ENCODE peak calls at places on chromosomes 11 and 22, in four cellular contexts. One of them, this sample, is unnamed.

GRCh38 chr11:15199693-15200092 is 85.0 kb downstream of the INSC start:
- DNase-seq in CD8-positive, alpha-beta T cell: no peak
- DNase-seq in HS-5: no peak
- DNase-seq in chondrocyte: no peak
- DNase-seq in this sample: peak

GRCh38 chr11:57640068-57640800 is 9.5 kb downstream of the YPEL4 start:
- DNase-seq in CD8-positive, alpha-beta T cell: no peak
- DNase-seq in HS-5: no peak
- DNase-seq in chondrocyte: no peak
- DNase-seq in this sample: no peak

GRCh38 chr11:68780829-68781228 is 29.5 kb upstream of the TESMIN start:
- DNase-seq in CD8-positive, alpha-beta T cell: no peak
- DNase-seq in HS-5: no peak
- DNase-seq in chondrocyte: no peak
- DNase-seq in this sample: no peak

GRCh38 chr22:29716814-29717213 is 3.0 kb upstream of the CABP7 start:
- DNase-seq in CD8-positive, alpha-beta T cell: no peak
- DNase-seq in HS-5: no peak
- DNase-seq in chondrocyte: no peak
- DNase-seq in this sample: peak

GRCh38 chr22:47457021-47457420 is 694.6 kb downstream of the TBC1D22A start:
- DNase-seq in CD8-positive, alpha-beta T cell: no peak
- DNase-seq in HS-5: no peak
- DNase-seq in chondrocyte: no peak
- DNase-seq in this sample: no peak

GRCh38 chr11:9789919-9790318 is 126.0 kb downstream of the SWAP70 start:
- DNase-seq in CD8-positive, alpha-beta T cell: no peak
- DNase-seq in HS-5: no peak
- DNase-seq in chondrocyte: no peak
- DNase-seq in this sample: no peak

GRCh38 chr11:132784441-132784840 is 747.9 kb downstream of the OPCML start:
- DNase-seq in CD8-positive, alpha-beta T cell: no peak
- DNase-seq in HS-5: no peak
- DNase-seq in chondrocyte: no peak
- DNase-seq in this sample: no peak

GRCh38 chr11:4636962-4637661 is at the start of gene OR51D1:
- DNase-seq in CD8-positive, alpha-beta T cell: peak
- DNase-seq in HS-5: peak
- DNase-seq in chondrocyte: no peak
- DNase-seq in this sample: peak

GRCh38 chr22:26416670-26417270 is 12.3 kb upstream of the ASPHD2 start:
- DNase-seq in CD8-positive, alpha-beta T cell: no peak
- DNase-seq in HS-5: peak
- DNase-seq in chondrocyte: no peak
- DNase-seq in this sample: peak

GRCh38 chr11:133040289-133040893 is 491.9 kb downstream of the OPCML start:
- DNase-seq in CD8-positive, alpha-beta T cell: no peak
- DNase-seq in HS-5: peak
- DNase-seq in chondrocyte: no peak
- DNase-seq in this sample: no peak

GRCh38 chr11:72229925-72230763 is 5.6 kb downstream of the INPPL1 start:
- DNase-seq in CD8-positive, alpha-beta T cell: no peak
- DNase-seq in HS-5: no peak
- DNase-seq in chondrocyte: peak
- DNase-seq in this sample: no peak

GRCh38 chr11:12813371-12814225 is 139.4 kb downstream of the TEAD1 start:
- DNase-seq in CD8-positive, alpha-beta T cell: no peak
- DNase-seq in HS-5: no peak
- DNase-seq in chondrocyte: no peak
- DNase-seq in this sample: no peak

GRCh38 chr11:104522650-104523049 is 358.7 kb upstream of the PDGFD start:
- DNase-seq in CD8-positive, alpha-beta T cell: no peak
- DNase-seq in HS-5: no peak
- DNase-seq in chondrocyte: no peak
- DNase-seq in this sample: no peak

GRCh38 chr11:46112961-46113617 is 8.2 kb downstream of the PHF21A start:
- DNase-seq in CD8-positive, alpha-beta T cell: no peak
- DNase-seq in HS-5: no peak
- DNase-seq in chondrocyte: no peak
- DNase-seq in this sample: peak

GRCh38 chr22:44192098-44192810 is 11.5 kb downstream of the PARVG start:
- DNase-seq in CD8-positive, alpha-beta T cell: peak
- DNase-seq in HS-5: no peak
- DNase-seq in chondrocyte: no peak
- DNase-seq in this sample: peak

GRCh38 chr11:67272327-67273259 is 6.3 kb downstream of the GRK2 start:
- DNase-seq in CD8-positive, alpha-beta T cell: no peak
- DNase-seq in HS-5: no peak
- DNase-seq in chondrocyte: peak
- DNase-seq in this sample: no peak

GRCh38 chr11:111069076-111069475 is 176.4 kb upstream of the POU2AF2 start:
- DNase-seq in CD8-positive, alpha-beta T cell: no peak
- DNase-seq in HS-5: peak
- DNase-seq in chondrocyte: no peak
- DNase-seq in this sample: no peak

GRCh38 chr11:123429336-123429735 is 733 bp upstream of the GRAMD1B start:
- DNase-seq in CD8-positive, alpha-beta T cell: no peak
- DNase-seq in HS-5: no peak
- DNase-seq in chondrocyte: no peak
- DNase-seq in this sample: no peak

GRCh38 chr22:25172153-25172552 is 27.5 kb upstream of the CRYBB3 start:
- DNase-seq in CD8-positive, alpha-beta T cell: no peak
- DNase-seq in HS-5: no peak
- DNase-seq in chondrocyte: no peak
- DNase-seq in this sample: no peak

GRCh38 chr22:26585104-26585790 is 4.7 kb downstream of the TPST2 start:
- DNase-seq in CD8-positive, alpha-beta T cell: no peak
- DNase-seq in HS-5: peak
- DNase-seq in chondrocyte: peak
- DNase-seq in this sample: peak

This sample was measured in SJSA1.